ENCODE peak calls at places on chromosome 13, in seven cellular contexts. I, G, F, S, T, M and C are unnamed samples.

GRCh38 chr13:113115363-113116205 is 7.0 kb upstream of the F10 start:
- DNase-seq in I (no peak), G (no peak), T (peak), F (peak), S (no peak), M (no peak), C (no peak)

GRCh38 chr13:113138792-113139551 is 16.4 kb downstream of the F10 start:
- DNase-seq in G (no peak), T (no peak), F (no peak), M (no peak), S (no peak), I (no peak), C (no peak)

GRCh38 chr13:50842246-50842645 is 1.2 kb downstream of the DLEU7 start:
- DNase-seq in T (no peak), F (no peak), I (no peak), S (no peak), G (no peak), M (no peak), C (no peak)

GRCh38 chr13:80612804-80613203 is 271.9 kb upstream of the SPRY2 start:
- DNase-seq in F (no peak), G (no peak), I (no peak), M (no peak), T (peak), S (no peak), C (no peak)

GRCh38 chr13:37288057-37288720 is 182.7 kb upstream of the CSNK1A1L start:
- DNase-seq in I (no peak), M (no peak), T (no peak), S (no peak), F (no peak), G (no peak), C (no peak)

GRCh38 chr13:44309771-44310767 is 63.6 kb upstream of the SERP2 start:
- DNase-seq in S (peak), T (no peak), M (no peak), I (no peak), F (peak), G (peak), C (no peak)

GRCh38 chr13:106274551-106275208 is 260.8 kb downstream of the EFNB2 start:
- DNase-seq in S (peak), G (no peak), I (no peak), T (no peak), F (no peak), M (no peak), C (peak)

GRCh38 chr13:40271931-40272775 is 394.3 kb downstream of the FOXO1 start:
- DNase-seq in M (peak), I (peak), F (peak), G (peak), T (no peak), S (peak), C (peak)

GRCh38 chr13:83798731-83799130 is 83.5 kb downstream of the SLITRK1 start:
- DNase-seq in T (no peak), I (no peak), F (no peak), G (no peak), M (no peak), S (peak), C (no peak)

GRCh38 chr13:75390229-75390628 is 91.7 kb downstream of the TBC1D4 start:
- DNase-seq in I (no peak), S (no peak), G (no peak), F (no peak), T (no peak), M (no peak), C (no peak)

GRCh38 chr13:90640976-90641375 is 706.5 kb upstream of the MIR17HG start:
- DNase-seq in T (no peak), F (no peak), I (no peak), G (no peak), S (peak), M (no peak), C (peak)

GRCh38 chr13:108850706-108851105 is 221.3 kb downstream of the MYO16 start:
- DNase-seq in G (no peak), F (no peak), I (no peak), T (no peak), S (no peak), M (no peak), C (no peak)

GRCh38 chr13:46757640-46758039 is 39.3 kb downstream of the ESD start:
- DNase-seq in F (no peak), T (no peak), M (no peak), G (no peak), I (no peak), S (no peak), C (no peak)

GRCh38 chr13:46761174-46761573 is 35.8 kb downstream of the ESD start:
- DNase-seq in F (no peak), T (no peak), M (no peak), G (no peak), I (no peak), S (no peak), C (no peak)

GRCh38 chr13:46756977-46757376 is 40.0 kb downstream of the ESD start:
- DNase-seq in F (no peak), I (no peak), G (no peak), M (no peak), S (peak), T (no peak), C (no peak)

GRCh38 chr13:46761866-46762265 is 35.1 kb downstream of the ESD start:
- DNase-seq in I (no peak), T (no peak), M (no peak), S (no peak), G (no peak), F (no peak), C (no peak)

DNA sequence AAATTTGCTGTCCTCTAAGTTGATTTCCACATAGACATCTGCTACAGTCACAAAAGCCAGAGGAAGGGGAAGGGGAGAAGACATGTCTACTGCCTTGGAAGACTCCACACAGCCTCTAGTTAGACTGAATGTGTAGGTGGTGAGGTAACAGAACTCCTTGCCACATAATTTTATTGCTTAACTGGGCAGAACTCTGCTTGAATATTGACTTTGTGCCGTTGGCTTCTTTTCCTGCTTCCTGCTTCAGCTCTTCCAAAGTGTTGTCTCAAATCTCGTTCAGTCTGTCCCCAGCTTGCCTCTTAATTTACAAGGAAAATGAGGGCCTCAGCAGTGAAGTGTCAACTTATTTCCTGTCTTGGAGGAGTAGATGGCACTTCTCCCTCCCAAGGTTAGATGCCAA is 37.1 kb downstream of the ESD start:
- DNase-seq in M (no peak), I (no peak), T (no peak), S (no peak), G (no peak), F (no peak), C (no peak)
- H3K27ac ChIP-seq in M (peak), I (no peak), T (no peak), S (no peak), G (no peak), F (peak), C (no peak)

GRCh38 chr13:46334423-46334822 is 52.6 kb downstream of the RUBCNL start:
- DNase-seq in T (no peak), S (no peak), G (no peak), I (no peak), M (no peak), F (no peak), C (no peak)

GRCh38 chr13:46329624-46330023 is 57.4 kb downstream of the RUBCNL start:
- DNase-seq in S (no peak), I (no peak), T (no peak), M (no peak), G (no peak), F (no peak), C (no peak)

GRCh38 chr13:46332772-46333171 is 54.3 kb downstream of the RUBCNL start:
- DNase-seq in M (no peak), T (no peak), G (no peak), F (no peak), I (no peak), S (no peak), C (no peak)

GRCh38 chr13:46339035-46339666 is 47.9 kb downstream of the RUBCNL start:
- DNase-seq in G (no peak), F (peak), M (no peak), S (peak), T (no peak), I (no peak), C (no peak)

GRCh38 chr13:46334008-46334407 is 53.0 kb downstream of the RUBCNL start:
- DNase-seq in S (no peak), I (no peak), T (no peak), G (no peak), F (no peak), M (no peak), C (no peak)
- H3K27ac ChIP-seq in S (no peak), I (no peak), T (peak), G (no peak), F (no peak), M (no peak), C (no peak)

GRCh38 chr13:77305276-77305675 is 21.6 kb downstream of the MYCBP2 start:
- DNase-seq in S (no peak), G (no peak), I (no peak), M (no peak), F (no peak), T (no peak), C (no peak)

GRCh38 chr13:77299587-77299986 is 27.3 kb downstream of the MYCBP2 start:
- DNase-seq in S (no peak), M (no peak), G (no peak), T (no peak), F (no peak), I (no peak), C (no peak)

GRCh38 chr13:77306458-77306857 is 20.4 kb downstream of the MYCBP2 start:
- DNase-seq in T (no peak), M (no peak), I (no peak), S (no peak), G (no peak), F (no peak), C (no peak)

GRCh38 chr13:77298403-77298802 is 28.5 kb downstream of the MYCBP2 start:
- DNase-seq in S (no peak), F (no peak), G (no peak), I (no peak), T (no peak), M (no peak), C (no peak)

GRCh38 chr13:77300176-77301141 is 26.4 kb downstream of the MYCBP2 start:
- DNase-seq in I (no peak), M (no peak), G (no peak), T (no peak), S (peak), F (no peak), C (peak)
- H3K27ac ChIP-seq in I (no peak), M (peak), G (peak), T (peak), S (peak), F (peak), C (no peak)

DNA sequence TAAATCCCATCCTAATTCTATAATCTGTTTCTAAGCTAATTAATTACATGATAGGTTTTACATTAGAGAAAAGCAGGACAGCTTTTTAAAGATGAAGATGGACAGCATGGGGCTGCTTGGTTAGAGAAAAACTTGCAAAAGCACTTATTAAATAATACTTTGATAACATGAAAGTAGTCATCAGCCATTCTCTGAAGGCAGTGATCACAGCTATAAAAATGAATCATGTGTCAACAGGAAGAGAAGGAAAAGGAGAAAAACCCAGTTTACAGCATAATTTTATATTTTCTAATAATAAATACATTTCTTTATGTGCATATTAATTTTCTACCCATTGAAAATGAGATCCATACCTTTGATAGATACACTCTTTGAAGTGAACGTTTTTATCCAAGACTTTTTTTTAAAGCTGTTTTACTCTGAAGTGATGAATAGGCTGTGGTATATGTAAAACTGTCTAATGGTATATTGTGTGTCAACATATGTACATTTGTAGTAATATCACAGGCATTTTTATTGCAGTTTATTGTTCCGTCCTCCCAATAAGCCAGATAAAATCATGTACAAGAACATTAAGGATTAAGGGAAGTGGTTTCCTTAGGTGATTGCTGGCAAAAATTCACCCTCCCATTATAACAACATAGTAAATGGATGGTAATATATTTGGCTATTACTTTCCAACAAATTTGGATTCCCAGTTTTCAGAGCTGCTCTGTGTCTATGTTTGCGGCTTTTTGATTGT is 1.4 kb upstream of the KLF5 start:
- DNase-seq in G (no peak), F (no peak), T (no peak), M (no peak), I (no peak), S (no peak), C (no peak)
- H3K27ac ChIP-seq in G (peak), F (no peak), T (no peak), M (no peak), I (no peak), S (no peak), C (no peak)

DNA sequence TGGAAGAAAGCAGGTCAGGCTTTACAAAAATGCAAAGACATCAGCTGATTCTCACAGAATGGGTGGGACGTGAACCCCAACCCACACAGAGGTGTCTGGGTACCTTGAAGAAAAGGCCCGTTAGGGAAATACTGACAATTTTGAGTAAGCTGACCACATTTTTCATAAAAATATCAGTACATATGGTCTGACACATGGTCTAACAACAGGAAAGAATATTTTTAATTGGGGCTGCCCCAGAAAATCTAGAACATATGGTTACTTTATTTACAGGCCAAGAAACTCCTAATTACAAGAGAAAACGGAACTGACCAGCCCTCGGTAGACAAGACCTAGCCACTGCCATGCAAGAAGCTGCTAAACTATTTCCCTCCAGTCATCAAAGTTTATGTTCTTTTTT is 48.7 kb upstream of the ITM2B start:
- DNase-seq in F (no peak), S (no peak), I (no peak), G (no peak), M (no peak), T (no peak), C (no peak)
- H3K27ac ChIP-seq in F (no peak), S (no peak), I (no peak), G (no peak), M (no peak), T (peak), C (no peak)

DNA sequence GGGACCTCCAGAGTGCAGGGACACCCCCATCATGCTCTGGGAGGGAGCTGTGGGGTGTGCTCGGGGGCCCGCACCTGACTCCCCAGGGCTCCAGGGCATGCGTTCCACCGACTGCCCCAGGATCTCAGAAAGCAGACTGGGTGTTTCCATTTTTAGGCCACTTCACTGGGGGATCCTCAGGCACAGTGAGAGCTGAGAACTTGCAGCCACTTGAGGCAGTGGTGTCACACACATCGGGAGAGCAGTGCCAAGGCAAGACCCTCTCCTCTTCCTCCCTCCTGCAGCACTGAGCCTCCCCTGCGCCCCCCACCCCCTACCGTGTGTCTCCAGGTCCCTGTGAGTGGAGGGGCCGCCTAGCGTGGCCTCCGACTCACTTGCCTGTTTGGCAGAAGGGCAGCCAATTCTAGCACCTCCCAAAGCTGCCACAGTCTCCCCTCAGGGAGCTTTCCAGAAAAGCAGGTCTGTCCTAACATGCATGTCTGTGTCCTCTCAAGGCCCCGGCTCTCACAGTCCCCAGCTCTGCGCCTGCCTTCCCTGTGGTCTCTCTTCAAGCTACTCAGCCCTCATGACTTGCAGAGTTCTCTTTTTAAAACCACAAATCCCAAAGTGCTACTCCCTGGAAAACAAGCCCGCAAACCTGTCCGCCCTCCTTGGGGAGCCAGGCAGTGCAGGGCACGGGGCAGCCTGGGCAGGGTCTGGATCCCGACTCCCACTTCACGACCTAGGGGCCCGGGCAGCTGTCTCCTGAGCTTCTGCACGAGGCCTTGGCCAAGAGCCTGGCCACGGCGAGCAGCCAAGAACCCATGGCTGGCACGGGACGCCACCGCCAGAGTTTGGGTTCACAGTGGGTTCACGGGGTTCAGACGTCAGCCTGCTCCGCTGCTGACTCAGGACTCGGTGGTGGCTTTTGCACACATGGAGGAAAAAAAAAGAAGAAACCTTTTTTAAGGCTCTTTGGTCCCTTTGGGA is 94.1 kb downstream of the STK24 start:
- DNase-seq in I (peak), S (peak), G (no peak), T (no peak), F (peak), M (peak), C (peak)
- H3K27ac ChIP-seq in I (no peak), S (peak), G (peak), T (peak), F (peak), M (peak), C (peak)

GRCh38 chr13:34174671-34175145 is 356.8 kb downstream of the RFC3 start:
- DNase-seq in I (no peak), G (no peak), T (no peak), S (peak), M (no peak), F (no peak), C (no peak)

GRCh38 chr13:34176636-34177035 is 358.7 kb downstream of the RFC3 start:
- DNase-seq in M (no peak), F (no peak), I (no peak), G (no peak), T (no peak), S (no peak), C (no peak)

GRCh38 chr13:34179481-34179880 is 361.5 kb downstream of the RFC3 start:
- DNase-seq in M (no peak), T (no peak), F (no peak), S (peak), I (no peak), G (no peak), C (no peak)
- H3K27ac ChIP-seq in M (no peak), T (no peak), F (no peak), S (no peak), I (no peak), G (no peak), C (no peak)

GRCh38 chr13:99808786-99809185 is 162.8 kb downstream of the ZIC5 start:
- DNase-seq in F (no peak), I (no peak), T (no peak), M (no peak), S (no peak), G (no peak), C (no peak)

GRCh38 chr13:99811067-99811715 is 160.4 kb downstream of the ZIC5 start:
- DNase-seq in F (no peak), G (no peak), S (no peak), M (no peak), T (no peak), I (no peak), C (no peak)

GRCh38 chr13:99812611-99813010 is 159.0 kb downstream of the ZIC5 start:
- DNase-seq in G (no peak), F (no peak), S (peak), I (no peak), T (no peak), M (no peak), C (peak)

GRCh38 chr13:99806671-99807070 is 164.9 kb downstream of the ZIC5 start:
- DNase-seq in I (no peak), F (no peak), G (no peak), M (no peak), S (no peak), T (no peak), C (no peak)

DNA sequence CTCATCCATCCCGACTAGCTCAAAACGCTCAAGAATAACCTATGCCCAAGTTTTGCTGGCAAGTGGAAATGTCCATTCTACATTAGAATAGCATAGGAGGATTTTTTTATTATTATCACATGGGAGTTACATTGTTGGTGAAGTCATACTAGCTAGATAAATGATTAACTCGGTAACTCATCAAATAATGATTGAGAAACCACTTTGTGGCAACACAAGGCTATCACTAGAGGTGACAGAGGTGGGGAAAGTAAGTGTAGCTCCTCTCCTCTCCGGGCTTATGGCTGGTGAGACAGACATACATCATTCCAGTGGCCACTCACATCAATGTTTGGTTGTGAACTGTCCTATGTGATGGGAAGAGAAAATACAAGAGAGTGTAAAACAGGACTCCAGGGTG is 161.6 kb downstream of the ZIC5 start:
- DNase-seq in G (no peak), M (no peak), S (no peak), F (no peak), I (no peak), T (no peak), C (no peak)
- H3K27ac ChIP-seq in G (no peak), M (no peak), S (no peak), F (no peak), I (no peak), T (no peak), C (no peak)